ENCODE peak calls at places on chromosomes 7 and 10, in five cellular contexts. S, H, A, U and Y are unnamed samples.

GRCh38 chr10:86756511-86757109 is at the start of gene BMPR1A:
- DNase-seq in S (no peak), H (peak), A (no peak), U (peak), Y (peak)

GRCh38 chr7:76280408-76280807 is 22.1 kb upstream of the HSPB1 start:
- DNase-seq in S (no peak), H (no peak), A (no peak), U (no peak), Y (no peak)

GRCh38 chr10:84743483-84743882 is 415.1 kb downstream of the CCSER2 start:
- DNase-seq in S (no peak), H (no peak), A (no peak), U (no peak), Y (no peak)

GRCh38 chr10:86411281-86411841 is 44.8 kb upstream of the GRID1 start:
- DNase-seq in S (no peak), H (no peak), A (no peak), U (no peak), Y (peak)

GRCh38 chr7:50584793-50585399 is 19.7 kb upstream of the DDC start:
- DNase-seq in S (no peak), H (no peak), A (no peak), U (no peak), Y (no peak)

GRCh38 chr7:101162551-101163280 is 2.7 kb downstream of the VGF start:
- DNase-seq in S (no peak), H (no peak), A (no peak), U (no peak), Y (peak)

GRCh38 chr10:80161321-80162084 is 29.0 kb downstream of the PLAC9 start:
- DNase-seq in S (no peak), H (no peak), A (no peak), U (no peak), Y (peak)

GRCh38 chr10:88281592-88282268 is 301.4 kb downstream of the RNLS start:
- DNase-seq in S (no peak), H (no peak), A (no peak), U (no peak), Y (peak)

GRCh38 chr7:44063894-44064651 is 1.3 kb downstream of the PGAM2 start:
- DNase-seq in S (peak), H (no peak), A (no peak), U (no peak), Y (no peak)

GRCh38 chr10:13515467-13515866 is 13.3 kb downstream of the BEND7 start:
- DNase-seq in S (no peak), H (no peak), A (no peak), U (no peak), Y (no peak)

GRCh38 chr7:278081-278480 is 11.9 kb upstream of the FOXL3 start:
- DNase-seq in S (no peak), H (no peak), A (no peak), U (no peak), Y (no peak)

GRCh38 chr7:101598981-101599681 is 30.0 kb downstream of the MYL10 start:
- DNase-seq in S (no peak), H (no peak), A (no peak), U (no peak), Y (no peak)

GRCh38 chr7:8742837-8743236 is 309.4 kb downstream of the NXPH1 start:
- DNase-seq in S (no peak), H (no peak), A (no peak), U (no peak), Y (no peak)

GRCh38 chr7:158548726-158549125 is 38.9 kb downstream of the PTPRN2 start:
- DNase-seq in S (no peak), H (no peak), A (no peak), U (no peak), Y (no peak)

GRCh38 chr7:38506756-38507155 is 124.4 kb downstream of the AMPH start:
- DNase-seq in S (no peak), H (no peak), A (no peak), U (no peak), Y (no peak)

GRCh38 chr7:158544708-158545107 is 42.9 kb downstream of the PTPRN2 start:
- DNase-seq in S (no peak), H (no peak), A (no peak), U (no peak), Y (no peak)

GRCh38 chr7:91553410-91553895 is 289.2 kb downstream of the FZD1 start:
- DNase-seq in S (no peak), H (no peak), A (no peak), U (no peak), Y (no peak)